ENCODE peak calls at places on chromosomes 12 and 14, in five cellular contexts. C, F, R, I and H are unnamed samples.

GRCh38 chr12:132445884-132446471 is 44.0 kb upstream of the FBRSL1 start:
- DNase-seq in I (peak; percentile 54), C (peak; percentile 95), R (no peak), F (peak; percentile 100), H (peak; percentile 89)

GRCh38 chr12:4214912-4215861 is 58.4 kb upstream of the CCND2 start:
- DNase-seq in R (peak; percentile 90), C (peak; percentile 24), I (peak; percentile 30), F (no peak), H (peak; percentile 84)

GRCh38 chr12:12265571-12266388 is 1.1 kb downstream of the LRP6 start:
- DNase-seq in I (peak; percentile 23), F (peak; percentile 35), R (no peak), C (peak; percentile 11), H (peak; percentile 59)

GRCh38 chr12:42281281-42281680 is 43.2 kb upstream of the YAF2 start:
- DNase-seq in F (no peak), C (no peak), I (no peak), R (no peak), H (no peak)

GRCh38 chr14:26917086-26917485 is 319.3 kb upstream of the NOVA1 start:
- DNase-seq in I (no peak), F (peak; percentile 6), C (peak; percentile 6), R (no peak), H (peak; percentile 5)

GRCh38 chr14:60999536-60999935 is 18.5 kb downstream of the SLC38A6 start:
- DNase-seq in I (no peak), F (no peak), R (no peak), C (no peak), H (no peak)

GRCh38 chr12:6796576-6796975 is 7.2 kb downstream of the CD4 start:
- DNase-seq in F (no peak), I (no peak), C (no peak), R (no peak), H (no peak)

GRCh38 chr12:85697003-85697402 is 139.2 kb downstream of the RASSF9 start:
- DNase-seq in R (no peak), C (no peak), I (no peak), F (no peak), H (no peak)

GRCh38 chr14:51661504-51661903 is 9.8 kb downstream of the FRMD6 start:
- DNase-seq in F (no peak), I (no peak), R (no peak), C (no peak), H (no peak)

GRCh38 chr12:20494803-20495202 is 126.5 kb downstream of the PDE3A start:
- DNase-seq in C (no peak), F (no peak), R (no peak), I (no peak), H (no peak)

DNA sequence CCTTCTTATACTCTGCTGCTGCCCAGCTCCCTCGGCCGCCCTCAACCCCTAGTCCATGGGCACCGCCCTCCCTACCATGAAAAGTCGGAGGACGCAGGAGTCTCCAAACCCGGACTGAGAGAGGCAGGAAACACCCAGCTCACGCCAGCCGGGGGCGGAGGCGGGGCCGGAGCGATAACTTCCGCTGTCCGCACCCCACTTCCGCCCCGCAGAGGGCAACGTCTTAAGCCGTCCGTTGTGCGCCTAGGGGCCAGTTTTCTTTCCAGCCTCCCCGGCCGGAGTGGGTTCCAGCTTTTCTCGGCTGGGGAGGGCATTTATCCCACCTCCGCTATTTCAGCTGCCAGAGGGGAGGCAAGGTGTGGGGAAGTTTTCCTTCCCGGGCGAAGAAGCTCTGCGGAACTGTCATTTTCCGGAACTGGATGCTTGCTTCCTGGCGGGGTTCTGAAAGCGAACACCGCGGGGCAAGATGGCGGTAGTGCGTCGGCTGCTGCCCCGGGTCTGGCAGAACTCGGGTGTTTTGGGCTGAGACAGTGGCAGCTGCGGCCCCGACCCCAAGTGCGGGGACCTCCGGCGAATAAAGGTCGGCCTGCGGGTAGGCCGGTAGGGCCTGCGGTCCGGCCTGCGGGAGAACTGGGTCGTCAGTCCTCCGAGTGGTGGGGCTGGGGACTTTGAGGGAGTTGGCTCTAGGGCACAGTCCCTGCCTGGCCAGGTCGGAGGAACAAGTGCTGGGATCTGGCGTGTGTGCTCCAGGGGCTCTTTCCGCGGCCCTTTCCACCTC is at the start of the genes KCTD10 and UBE3B:
- DNase-seq in F (peak; percentile 94), I (peak; percentile 88), C (peak; percentile 93), R (peak; percentile 96), H (peak; percentile 95)
- TF ChIP-seq POLR2A in F (peak; percentile 67), I (no peak), C (peak; percentile 93), R (no peak), H (peak; percentile 83)

GRCh38 chr12:105468464-105468863 is 138.0 kb downstream of the C12orf75 start:
- DNase-seq in C (no peak), F (no peak), I (no peak), R (no peak), H (no peak)

GRCh38 chr12:105469182-105469581 is 138.7 kb downstream of the C12orf75 start:
- DNase-seq in I (no peak), C (no peak), R (no peak), F (no peak), H (no peak)

GRCh38 chr12:105470601-105471000 is 140.1 kb downstream of the C12orf75 start:
- DNase-seq in F (no peak), I (no peak), C (no peak), R (no peak), H (no peak)

GRCh38 chr12:105469701-105470100 is 139.2 kb downstream of the C12orf75 start:
- DNase-seq in C (no peak), I (no peak), R (peak; percentile 23), F (no peak), H (no peak)

GRCh38 chr12:105470102-105470501 is 139.6 kb downstream of the C12orf75 start:
- DNase-seq in I (no peak), F (no peak), C (no peak), R (no peak), H (no peak)
- TF ChIP-seq POLR2A in I (no peak), F (no peak), C (no peak), R (no peak), H (no peak)

DNA sequence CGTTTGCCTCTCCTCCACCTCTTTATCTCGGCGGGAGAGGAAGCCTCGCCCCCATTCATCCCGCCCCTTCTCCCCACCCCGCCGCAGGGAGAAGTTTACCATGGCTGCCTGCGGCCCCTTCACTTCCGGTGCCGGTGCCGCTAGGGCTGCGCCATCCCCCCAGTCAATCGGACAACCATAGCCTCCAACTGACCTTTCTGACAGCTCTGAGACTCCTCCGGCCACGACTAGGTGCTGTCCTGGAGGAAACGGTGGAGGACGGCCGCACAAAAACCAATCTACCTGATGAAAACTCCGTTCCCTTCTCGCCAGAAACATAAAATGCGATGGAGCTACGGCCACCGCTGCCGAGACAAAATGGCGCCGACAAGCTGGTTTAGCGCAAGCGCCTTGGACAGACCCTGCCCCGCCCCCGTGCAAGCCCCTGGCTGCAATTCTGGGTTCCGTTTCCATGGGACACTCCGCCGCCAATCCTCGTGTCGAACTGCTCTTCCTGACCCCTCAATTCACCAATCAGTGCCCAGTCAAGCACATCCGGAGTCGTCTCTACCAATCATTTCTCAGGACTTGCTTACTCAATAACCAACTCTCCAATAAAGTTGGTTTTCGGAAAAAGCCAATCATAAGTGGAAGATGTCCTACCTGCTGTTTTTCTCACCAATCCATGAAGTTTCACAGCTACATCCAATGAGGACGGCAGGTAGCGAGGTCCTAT is 436 bp upstream of the ARID4A start:
- DNase-seq in F (peak; percentile 100), C (peak; percentile 96), I (peak; percentile 98), R (peak; percentile 94), H (peak; percentile 99)
- TF ChIP-seq POLR2A in F (peak; percentile 88), C (peak; percentile 96), I (peak; percentile 75), R (peak; percentile 70), H (peak; percentile 95)

DNA sequence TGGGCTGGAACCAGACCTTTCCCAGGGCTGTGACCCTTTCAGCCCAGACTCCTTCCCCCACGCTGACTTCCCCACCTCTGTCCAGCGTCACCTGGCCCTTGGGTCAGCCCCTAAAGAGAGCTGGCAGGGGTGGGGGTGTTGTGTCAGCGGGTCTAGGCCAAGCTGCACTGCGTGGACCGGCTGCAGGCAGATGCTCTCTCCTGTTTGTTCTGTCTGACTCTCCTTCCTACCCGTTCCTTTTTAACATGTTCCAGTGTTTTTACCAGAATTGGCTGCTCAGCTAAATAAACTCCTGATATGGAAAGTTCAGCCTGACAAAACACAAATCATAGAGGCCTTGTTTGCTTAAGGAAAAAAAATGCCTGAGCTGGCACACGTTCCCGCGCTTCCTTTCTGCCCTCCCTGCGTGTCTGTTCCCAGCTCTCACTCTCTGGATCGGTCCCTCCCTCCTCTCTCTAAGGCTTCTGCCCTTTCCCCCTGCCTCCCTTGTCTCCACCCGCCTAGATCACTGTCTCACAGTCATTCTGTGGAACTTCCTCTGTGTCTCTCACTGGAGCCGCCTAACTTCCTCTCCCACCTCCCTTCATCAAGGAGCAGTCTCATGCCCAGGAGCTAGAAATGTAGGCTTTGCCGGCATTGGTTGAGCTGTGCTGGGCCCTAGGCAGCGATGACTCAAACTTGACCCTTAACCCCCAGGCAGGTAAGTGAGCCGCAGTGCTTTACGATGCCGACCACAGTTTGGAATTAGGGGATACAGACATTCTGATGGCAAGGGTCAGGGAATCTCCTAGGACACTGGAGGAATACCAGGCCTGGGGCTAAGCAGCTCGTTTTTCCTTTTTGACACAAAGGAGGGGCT is 15.5 kb upstream of the MLXIP start:
- DNase-seq in C (peak; percentile 59), F (peak; percentile 81), R (no peak), I (peak; percentile 81), H (no peak)
- TF ChIP-seq POLR2A in C (no peak), F (no peak), R (no peak), I (no peak), H (no peak)

GRCh38 chr12:122374707-122375106 is 47.8 kb downstream of the CLIP1 start:
- DNase-seq in R (no peak), I (no peak), C (no peak), F (no peak), H (no peak)
- TF ChIP-seq POLR2A in R (no peak), I (no peak), C (no peak), F (no peak), H (no peak)

GRCh38 chr14:68792022-68792829 is 641 bp downstream of the ZFP36L1 start:
- DNase-seq in C (no peak), I (peak; percentile 38), F (peak; percentile 38), R (peak; percentile 64), H (peak; percentile 70)
- TF ChIP-seq POLR2A in C (no peak), I (no peak), F (no peak), R (no peak), H (no peak)

GRCh38 chr14:22976620-22977433 is 5.5 kb downstream of the AJUBA start:
- DNase-seq in I (peak; percentile 58), F (peak; percentile 83), R (no peak), C (no peak), H (no peak)
- TF ChIP-seq POLR2A in I (no peak), F (no peak), R (no peak), C (no peak), H (no peak)

GRCh38 chr12:8698132-8698829 is 490 bp downstream of the RIMKLB start:
- DNase-seq in I (peak; percentile 69), R (peak; percentile 92), C (peak; percentile 54), F (peak; percentile 60), H (peak; percentile 65)
- TF ChIP-seq POLR2A in I (peak; percentile 19), R (no peak), C (no peak), F (peak; percentile 27), H (no peak)